ENCODE peak calls at places on chromosomes 13 and 19, in eight cellular contexts. B, K, I, N, R, Z, E and Y are unnamed samples.

GRCh38 chr19:1027020-1027952 is 878 bp downstream of the CNN2 start:
- DNase-seq in B (no peak), K (no peak), I (no peak), N (no peak), R (no peak), Z (no peak), E (peak), Y (peak)

GRCh38 chr13:51425410-51426042 is 27.3 kb downstream of the INTS6 start:
- DNase-seq in B (no peak), K (no peak), I (peak), N (no peak), R (peak), Z (no peak), E (peak), Y (no peak)

GRCh38 chr19:33032218-33032781 is 32.4 kb downstream of the RHPN2 start:
- DNase-seq in B (no peak), K (no peak), I (no peak), N (peak), R (no peak), Z (no peak), E (no peak), Y (no peak)

GRCh38 chr13:110387451-110388140 is 80.5 kb downstream of the COL4A2 start:
- DNase-seq in B (peak), K (peak), I (no peak), N (peak), R (no peak), Z (no peak), E (peak), Y (peak)

GRCh38 chr19:8148088-8148409 is 1.3 kb downstream of the FBN3 start:
- DNase-seq in B (no peak), K (no peak), I (no peak), N (no peak), R (no peak), Z (no peak), E (no peak), Y (no peak)

GRCh38 chr19:39166571-39167391 is 30.0 kb upstream of the NCCRP1 start:
- DNase-seq in B (no peak), K (peak), I (no peak), N (peak), R (no peak), Z (no peak), E (peak), Y (peak)

GRCh38 chr19:28350037-28350436 is 862.9 kb downstream of the UQCRFS1 start:
- DNase-seq in B (no peak), K (no peak), I (no peak), N (no peak), R (no peak), Z (no peak), E (no peak), Y (no peak)

GRCh38 chr13:68719815-68720214 is 1387.8 kb upstream of the ATXN8OS start:
- DNase-seq in B (no peak), K (no peak), I (no peak), N (no peak), R (no peak), Z (no peak), E (no peak), Y (no peak)

GRCh38 chr19:41886761-41887710 is 4.1 kb downstream of the ARHGEF1 start:
- DNase-seq in B (no peak), K (no peak), I (no peak), N (no peak), R (no peak), Z (no peak), E (no peak), Y (no peak)

GRCh38 chr13:21752501-21752900 is 81.6 kb downstream of the FGF9 start:
- DNase-seq in B (no peak), K (no peak), I (no peak), N (no peak), R (no peak), Z (no peak), E (no peak), Y (no peak)

GRCh38 chr13:111040821-111041220 is 74.3 kb upstream of the ARHGEF7 start:
- DNase-seq in B (no peak), K (no peak), I (no peak), N (no peak), R (no peak), Z (no peak), E (no peak), Y (no peak)